ENCODE peak calls at places on chromosomes 3 and 15, in eight cellular contexts. One of them, this sample, is unnamed.

GRCh38 chr3:106114848-106115247 is 246.0 kb upstream of the CBLB start:
- DNase-seq in A549: peak
- DNase-seq in GM13976: no peak
- DNase-seq in lower lobe of right lung: no peak
- DNase-seq in memory B cell: no peak
- DNase-seq in AG04450: no peak
- DNase-seq in testis: no peak
- DNase-seq in EH: peak
- DNase-seq in this sample: peak

GRCh38 chr3:139110072-139110830 is 65.6 kb upstream of the PRR23C start:
- DNase-seq in A549: no peak
- DNase-seq in GM13976: no peak
- DNase-seq in lower lobe of right lung: no peak
- DNase-seq in memory B cell: no peak
- DNase-seq in AG04450: no peak
- DNase-seq in testis: no peak
- DNase-seq in EH: no peak
- DNase-seq in this sample: no peak

GRCh38 chr3:168094877-168095610 is 680 bp downstream of the GOLIM4 start:
- DNase-seq in A549: peak
- DNase-seq in GM13976: peak
- DNase-seq in lower lobe of right lung: peak
- DNase-seq in memory B cell: peak
- DNase-seq in AG04450: no peak
- DNase-seq in testis: peak
- DNase-seq in EH: peak
- DNase-seq in this sample: peak

GRCh38 chr3:114706591-114707224 is 412.9 kb downstream of the TIGIT start:
- DNase-seq in A549: peak
- DNase-seq in GM13976: peak
- DNase-seq in lower lobe of right lung: no peak
- DNase-seq in memory B cell: no peak
- DNase-seq in AG04450: peak
- DNase-seq in testis: no peak
- DNase-seq in EH: peak
- DNase-seq in this sample: peak

GRCh38 chr3:194261581-194262063 is 89.5 kb downstream of the CPN2 start:
- DNase-seq in A549: no peak
- DNase-seq in GM13976: no peak
- DNase-seq in lower lobe of right lung: peak
- DNase-seq in memory B cell: no peak
- DNase-seq in AG04450: no peak
- DNase-seq in testis: no peak
- DNase-seq in EH: no peak
- DNase-seq in this sample: no peak

GRCh38 chr3:195543642-195544536 is 764 bp upstream of the PPP1R2 start:
- DNase-seq in A549: no peak
- DNase-seq in GM13976: no peak
- DNase-seq in lower lobe of right lung: peak
- DNase-seq in memory B cell: no peak
- DNase-seq in AG04450: no peak
- DNase-seq in testis: no peak
- DNase-seq in EH: peak
- DNase-seq in this sample: no peak

GRCh38 chr15:53658827-53659226 is 100.6 kb downstream of the WDR72 start:
- DNase-seq in A549: no peak
- DNase-seq in GM13976: no peak
- DNase-seq in lower lobe of right lung: no peak
- DNase-seq in memory B cell: no peak
- DNase-seq in AG04450: no peak
- DNase-seq in testis: no peak
- DNase-seq in EH: no peak
- DNase-seq in this sample: no peak

GRCh38 chr3:56795807-56796185 is 6.0 kb downstream of the ARHGEF3 start:
- DNase-seq in A549: no peak
- DNase-seq in GM13976: no peak
- DNase-seq in lower lobe of right lung: peak
- DNase-seq in memory B cell: no peak
- DNase-seq in AG04450: no peak
- DNase-seq in testis: no peak
- DNase-seq in EH: no peak
- DNase-seq in this sample: no peak

GRCh38 chr15:73753250-73754130 is at the start of gene INSYN1:
- DNase-seq in A549: no peak
- DNase-seq in GM13976: no peak
- DNase-seq in lower lobe of right lung: no peak
- DNase-seq in memory B cell: no peak
- DNase-seq in AG04450: no peak
- DNase-seq in testis: peak
- DNase-seq in EH: peak
- DNase-seq in this sample: no peak

GRCh38 chr15:47337836-47338235 is 379.5 kb upstream of the SEMA6D start:
- DNase-seq in A549: no peak
- DNase-seq in GM13976: no peak
- DNase-seq in lower lobe of right lung: no peak
- DNase-seq in memory B cell: no peak
- DNase-seq in AG04450: no peak
- DNase-seq in testis: no peak
- DNase-seq in EH: no peak
- DNase-seq in this sample: no peak

GRCh38 chr3:168058482-168058881 is 37.2 kb downstream of the GOLIM4 start:
- DNase-seq in A549: no peak
- DNase-seq in GM13976: no peak
- DNase-seq in lower lobe of right lung: no peak
- DNase-seq in memory B cell: no peak
- DNase-seq in AG04450: no peak
- DNase-seq in testis: no peak
- DNase-seq in EH: no peak
- DNase-seq in this sample: no peak

GRCh38 chr15:38670142-38671002 is 105.8 kb upstream of the RASGRP1 start:
- DNase-seq in A549: no peak
- DNase-seq in GM13976: no peak
- DNase-seq in lower lobe of right lung: no peak
- DNase-seq in memory B cell: peak
- DNase-seq in AG04450: no peak
- DNase-seq in testis: no peak
- DNase-seq in EH: no peak
- DNase-seq in this sample: no peak

GRCh38 chr15:58146734-58147133 is 8.6 kb downstream of the AQP9 start:
- DNase-seq in A549: peak
- DNase-seq in GM13976: no peak
- DNase-seq in lower lobe of right lung: no peak
- DNase-seq in memory B cell: no peak
- DNase-seq in AG04450: no peak
- DNase-seq in testis: no peak
- DNase-seq in EH: no peak
- DNase-seq in this sample: no peak

GRCh38 chr3:151792411-151792810 is 21.5 kb upstream of the AADAC start:
- DNase-seq in A549: peak
- DNase-seq in GM13976: no peak
- DNase-seq in lower lobe of right lung: no peak
- DNase-seq in memory B cell: no peak
- DNase-seq in AG04450: no peak
- DNase-seq in testis: no peak
- DNase-seq in EH: no peak
- DNase-seq in this sample: no peak

GRCh38 chr15:63554337-63554927 is 42.8 kb upstream of the FBXL22 start:
- DNase-seq in A549: no peak
- DNase-seq in GM13976: no peak
- DNase-seq in lower lobe of right lung: no peak
- DNase-seq in memory B cell: no peak
- DNase-seq in AG04450: no peak
- DNase-seq in testis: no peak
- DNase-seq in EH: peak
- DNase-seq in this sample: no peak

This sample was measured in HFFc6.